ENCODE peak calls at places on chromosomes 5 and 9, in five cellular contexts. One of them, this sample, is unnamed.

GRCh38 chr5:112784726-112785125 is 47.0 kb downstream of the APC start:
- DNase-seq in pancreas: no peak
- DNase-seq in cardiac fibroblast: peak
- DNase-seq in bronchial epithelial cell: no peak
- DNase-seq in choroid plexus epithelial cell: peak
- DNase-seq in this sample: no peak

GRCh38 chr9:133945977-133946753 is 46.0 kb downstream of the VAV2 start:
- DNase-seq in pancreas: peak
- DNase-seq in choroid plexus epithelial cell: no peak
- DNase-seq in cardiac fibroblast: no peak
- DNase-seq in bronchial epithelial cell: no peak
- DNase-seq in this sample: peak

GRCh38 chr5:39302507-39302906 is 61.8 kb downstream of the C9 start:
- DNase-seq in cardiac fibroblast: no peak
- DNase-seq in bronchial epithelial cell: no peak
- DNase-seq in choroid plexus epithelial cell: no peak
- DNase-seq in pancreas: no peak
- DNase-seq in this sample: no peak

GRCh38 chr9:114312513-114312875 is 10.4 kb upstream of the ORM1 start:
- DNase-seq in pancreas: no peak
- DNase-seq in bronchial epithelial cell: no peak
- DNase-seq in choroid plexus epithelial cell: no peak
- DNase-seq in cardiac fibroblast: no peak
- DNase-seq in this sample: peak

GRCh38 chr5:10690460-10690859 is 70.6 kb downstream of the DAP start:
- DNase-seq in pancreas: no peak
- DNase-seq in cardiac fibroblast: no peak
- DNase-seq in choroid plexus epithelial cell: peak
- DNase-seq in bronchial epithelial cell: no peak
- DNase-seq in this sample: no peak

GRCh38 chr5:128199611-128200010 is 116.0 kb downstream of the SLC12A2 start:
- DNase-seq in pancreas: no peak
- DNase-seq in cardiac fibroblast: no peak
- DNase-seq in bronchial epithelial cell: peak
- DNase-seq in choroid plexus epithelial cell: peak
- DNase-seq in this sample: no peak

GRCh38 chr5:36646507-36647023 is 40.2 kb downstream of the SLC1A3 start:
- DNase-seq in choroid plexus epithelial cell: no peak
- DNase-seq in cardiac fibroblast: no peak
- DNase-seq in bronchial epithelial cell: no peak
- DNase-seq in pancreas: no peak
- DNase-seq in this sample: no peak

GRCh38 chr5:103375863-103376591 is 117.5 kb downstream of the MACIR start:
- DNase-seq in bronchial epithelial cell: peak
- DNase-seq in choroid plexus epithelial cell: peak
- DNase-seq in pancreas: no peak
- DNase-seq in cardiac fibroblast: no peak
- DNase-seq in this sample: no peak

GRCh38 chr5:55344392-55344992 is 36.7 kb downstream of the MTREX start:
- DNase-seq in bronchial epithelial cell: peak
- DNase-seq in choroid plexus epithelial cell: peak
- DNase-seq in pancreas: no peak
- DNase-seq in cardiac fibroblast: peak
- DNase-seq in this sample: no peak

GRCh38 chr9:109014267-109015025 is 1.1 kb upstream of the CTNNAL1 start:
- DNase-seq in cardiac fibroblast: peak
- DNase-seq in pancreas: peak
- DNase-seq in bronchial epithelial cell: peak
- DNase-seq in choroid plexus epithelial cell: peak
- DNase-seq in this sample: no peak

GRCh38 chr5:152288917-152289595 is 116.0 kb downstream of the NMUR2 start:
- DNase-seq in choroid plexus epithelial cell: no peak
- DNase-seq in cardiac fibroblast: no peak
- DNase-seq in pancreas: no peak
- DNase-seq in bronchial epithelial cell: no peak
- DNase-seq in this sample: no peak

GRCh38 chr5:206406-206805 is 11.5 kb downstream of the CCDC127 start:
- DNase-seq in pancreas: no peak
- DNase-seq in cardiac fibroblast: peak
- DNase-seq in choroid plexus epithelial cell: peak
- DNase-seq in bronchial epithelial cell: no peak
- DNase-seq in this sample: no peak

GRCh38 chr9:33867747-33868429 is 50.9 kb downstream of the UBE2R2 start:
- DNase-seq in pancreas: no peak
- DNase-seq in bronchial epithelial cell: no peak
- DNase-seq in cardiac fibroblast: peak
- DNase-seq in choroid plexus epithelial cell: peak
- DNase-seq in this sample: no peak

GRCh38 chr5:146893991-146894390 is 15.4 kb upstream of the PPP2R2B start:
- DNase-seq in cardiac fibroblast: no peak
- DNase-seq in pancreas: no peak
- DNase-seq in bronchial epithelial cell: no peak
- DNase-seq in choroid plexus epithelial cell: no peak
- DNase-seq in this sample: no peak

GRCh38 chr9:7374966-7375650 is 424.5 kb downstream of the DMAC1 start:
- DNase-seq in choroid plexus epithelial cell: no peak
- DNase-seq in cardiac fibroblast: no peak
- DNase-seq in pancreas: no peak
- DNase-seq in bronchial epithelial cell: no peak
- DNase-seq in this sample: no peak

GRCh38 chr5:160305319-160305718 is 7.0 kb downstream of the CCNJL start:
- DNase-seq in cardiac fibroblast: no peak
- DNase-seq in pancreas: no peak
- DNase-seq in bronchial epithelial cell: no peak
- DNase-seq in choroid plexus epithelial cell: no peak
- DNase-seq in this sample: no peak

GRCh38 chr5:42377496-42377895 is 45.7 kb upstream of the GHR start:
- DNase-seq in choroid plexus epithelial cell: peak
- DNase-seq in cardiac fibroblast: peak
- DNase-seq in pancreas: no peak
- DNase-seq in bronchial epithelial cell: peak
- DNase-seq in this sample: no peak

GRCh38 chr9:117205806-117206205 is 209.1 kb downstream of the ASTN2 start:
- DNase-seq in bronchial epithelial cell: peak
- DNase-seq in cardiac fibroblast: no peak
- DNase-seq in choroid plexus epithelial cell: peak
- DNase-seq in pancreas: no peak
- DNase-seq in this sample: no peak

GRCh38 chr9:124251605-124252366 is 6.0 kb upstream of the NEK6 start:
- DNase-seq in cardiac fibroblast: peak
- DNase-seq in pancreas: no peak
- DNase-seq in choroid plexus epithelial cell: peak
- DNase-seq in bronchial epithelial cell: no peak
- DNase-seq in this sample: peak

GRCh38 chr5:111461934-111462333 is 50.4 kb downstream of the STARD4 start:
- DNase-seq in bronchial epithelial cell: no peak
- DNase-seq in pancreas: no peak
- DNase-seq in choroid plexus epithelial cell: no peak
- DNase-seq in cardiac fibroblast: no peak
- DNase-seq in this sample: no peak

GRCh38 chr5:111463304-111463703 is 49.0 kb downstream of the STARD4 start:
- DNase-seq in pancreas: no peak
- DNase-seq in cardiac fibroblast: no peak
- DNase-seq in choroid plexus epithelial cell: no peak
- DNase-seq in bronchial epithelial cell: no peak
- DNase-seq in this sample: no peak

DNA sequence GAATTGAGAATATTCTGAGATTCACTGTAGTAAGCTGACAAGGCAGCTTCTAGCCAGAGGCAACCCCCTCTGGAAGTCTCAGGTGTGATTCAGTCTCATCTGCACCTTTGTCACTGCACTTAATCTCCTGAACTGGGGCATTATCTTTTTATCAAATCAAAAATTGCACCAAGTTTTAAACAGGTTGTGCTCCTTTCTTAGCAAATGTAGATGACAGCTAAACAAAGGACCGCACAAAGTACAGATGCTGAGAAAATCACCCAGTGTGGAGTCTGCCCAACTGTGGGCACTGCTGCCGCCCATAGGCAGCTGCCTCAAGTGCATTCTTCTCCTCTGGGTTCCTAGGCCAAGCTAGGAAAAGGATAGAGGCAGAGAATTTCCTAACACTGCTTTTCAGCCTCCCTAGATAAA is 51.1 kb downstream of the STARD4 start:
- DNase-seq in cardiac fibroblast: peak
- DNase-seq in pancreas: no peak
- DNase-seq in choroid plexus epithelial cell: peak
- DNase-seq in bronchial epithelial cell: peak
- DNase-seq in this sample: no peak
- TF ChIP-seq CTCF in cardiac fibroblast: no peak
- TF ChIP-seq CTCF in pancreas: peak
- TF ChIP-seq CTCF in choroid plexus epithelial cell: peak
- TF ChIP-seq CTCF in bronchial epithelial cell: peak
- TF ChIP-seq CTCF in this sample: peak

DNA sequence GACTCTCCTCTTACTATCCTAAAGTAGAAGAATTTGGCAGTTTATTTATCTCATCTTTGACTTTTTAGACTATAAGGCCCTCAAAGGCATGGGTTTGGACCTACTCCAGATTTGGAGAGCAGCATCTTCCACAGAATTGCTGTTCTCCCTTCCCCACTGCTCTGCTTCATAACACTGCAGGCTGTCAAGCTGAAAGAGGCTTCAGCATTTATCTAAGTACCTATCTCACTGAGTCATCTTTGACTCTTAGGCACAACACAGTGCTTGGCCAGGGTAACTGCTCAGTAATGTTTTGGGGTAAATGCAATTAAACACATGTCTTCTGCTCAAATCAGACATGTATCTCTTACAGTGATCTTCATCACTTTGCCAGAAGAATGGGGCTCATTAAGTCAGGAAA is 60.6 kb downstream of the GRIN3A start:
- DNase-seq in pancreas: no peak
- DNase-seq in cardiac fibroblast: no peak
- DNase-seq in choroid plexus epithelial cell: peak
- DNase-seq in bronchial epithelial cell: no peak
- DNase-seq in this sample: no peak
- TF ChIP-seq CTCF in pancreas: no peak
- TF ChIP-seq CTCF in cardiac fibroblast: no peak
- TF ChIP-seq CTCF in choroid plexus epithelial cell: no peak
- TF ChIP-seq CTCF in bronchial epithelial cell: no peak
- TF ChIP-seq CTCF in this sample: no peak

GRCh38 chr5:132095745-132096084 is 22.1 kb downstream of the CSF2 start:
- DNase-seq in choroid plexus epithelial cell: no peak
- DNase-seq in cardiac fibroblast: no peak
- DNase-seq in pancreas: no peak
- DNase-seq in bronchial epithelial cell: no peak
- DNase-seq in this sample: no peak
- TF ChIP-seq CTCF in choroid plexus epithelial cell: no peak
- TF ChIP-seq CTCF in cardiac fibroblast: no peak
- TF ChIP-seq CTCF in pancreas: no peak
- TF ChIP-seq CTCF in bronchial epithelial cell: no peak
- TF ChIP-seq CTCF in this sample: no peak

GRCh38 chr9:38030658-38031057 is 38.4 kb downstream of the SHB start:
- DNase-seq in bronchial epithelial cell: no peak
- DNase-seq in pancreas: no peak
- DNase-seq in cardiac fibroblast: no peak
- DNase-seq in choroid plexus epithelial cell: no peak
- DNase-seq in this sample: no peak
- TF ChIP-seq CTCF in bronchial epithelial cell: no peak
- TF ChIP-seq CTCF in pancreas: no peak
- TF ChIP-seq CTCF in cardiac fibroblast: peak
- TF ChIP-seq CTCF in choroid plexus epithelial cell: peak
- TF ChIP-seq CTCF in this sample: peak

DNA sequence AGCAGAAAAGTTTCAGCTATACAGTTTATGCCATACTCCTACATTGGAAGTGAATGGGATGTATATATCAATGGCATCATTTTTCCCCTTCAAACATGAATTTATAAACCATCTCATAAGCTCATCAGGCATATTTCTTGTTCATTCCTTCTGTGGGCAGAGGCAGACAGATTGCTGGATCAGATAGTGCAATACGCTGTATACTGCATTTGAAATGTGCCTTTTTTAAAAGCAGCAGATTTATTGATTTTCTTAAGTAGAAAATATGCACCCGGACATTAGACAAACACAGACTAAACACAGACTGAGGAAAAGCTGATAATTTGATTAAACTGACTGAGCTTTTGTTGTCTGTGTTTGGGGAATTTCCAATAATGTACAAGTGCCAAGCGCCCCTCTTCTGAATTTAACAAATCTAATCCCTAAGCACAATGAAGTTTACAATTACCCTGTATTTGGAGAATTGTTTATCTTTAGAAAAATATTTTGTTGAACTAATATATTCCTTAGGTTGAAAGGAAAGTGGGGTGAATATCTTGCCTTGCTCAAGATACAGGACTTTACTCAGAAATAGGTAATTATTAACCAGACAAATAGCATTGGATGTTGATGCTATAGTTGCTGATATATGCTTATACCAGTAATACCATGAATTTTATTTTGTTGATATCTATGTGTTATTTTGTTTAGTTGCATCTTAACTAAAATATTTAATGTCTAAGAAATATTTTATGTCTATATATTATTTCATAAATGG is 566.6 kb upstream of the MEF2C start:
- DNase-seq in cardiac fibroblast: no peak
- DNase-seq in choroid plexus epithelial cell: no peak
- DNase-seq in bronchial epithelial cell: no peak
- DNase-seq in pancreas: no peak
- DNase-seq in this sample: no peak
- TF ChIP-seq CTCF in cardiac fibroblast: no peak
- TF ChIP-seq CTCF in choroid plexus epithelial cell: no peak
- TF ChIP-seq CTCF in bronchial epithelial cell: no peak
- TF ChIP-seq CTCF in pancreas: no peak
- TF ChIP-seq CTCF in this sample: no peak

DNA sequence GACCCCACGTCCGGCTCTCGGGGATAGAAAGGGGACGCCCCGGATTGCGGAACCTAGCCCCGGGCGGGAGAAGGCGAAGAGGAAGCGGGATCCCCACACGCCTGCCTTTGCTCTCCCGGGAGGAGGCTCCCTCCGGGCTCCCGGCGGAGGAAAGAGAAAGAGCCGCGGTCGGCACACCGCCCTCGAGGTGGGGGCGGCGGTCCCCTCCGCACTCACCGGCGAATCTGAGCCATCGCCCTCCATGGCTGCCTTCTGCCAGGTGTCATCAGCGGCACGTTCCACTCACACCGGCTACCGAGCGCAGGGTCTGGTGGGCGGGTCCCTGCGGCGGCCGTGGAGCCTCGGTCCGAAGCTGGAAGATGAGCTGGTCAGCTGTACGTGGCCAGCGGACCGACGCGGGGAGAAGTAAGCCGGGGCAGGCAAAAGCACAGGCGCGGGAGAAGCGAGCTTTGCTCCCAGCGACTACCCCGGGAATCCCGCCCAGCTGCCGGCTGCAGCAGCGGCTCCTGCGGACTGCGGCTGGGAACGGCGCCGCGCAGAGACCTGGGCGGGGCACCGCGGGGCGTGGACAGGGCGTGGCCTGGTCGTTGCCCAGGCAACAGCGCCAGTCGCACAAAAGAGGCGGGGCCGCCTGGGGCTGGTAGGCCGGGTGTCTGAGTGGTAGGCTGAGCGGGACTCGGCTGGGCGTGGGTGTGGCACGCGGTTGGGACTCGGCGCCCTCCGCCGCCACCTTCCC is at the start of gene TRIM36:
- DNase-seq in pancreas: peak
- DNase-seq in choroid plexus epithelial cell: peak
- DNase-seq in bronchial epithelial cell: peak
- DNase-seq in cardiac fibroblast: peak
- DNase-seq in this sample: peak
- TF ChIP-seq CTCF in pancreas: no peak
- TF ChIP-seq CTCF in choroid plexus epithelial cell: peak
- TF ChIP-seq CTCF in bronchial epithelial cell: peak
- TF ChIP-seq CTCF in cardiac fibroblast: no peak
- TF ChIP-seq CTCF in this sample: peak

GRCh38 chr5:150209020-150209635 is 19.3 kb downstream of the SLC6A7 start:
- DNase-seq in pancreas: no peak
- DNase-seq in cardiac fibroblast: peak
- DNase-seq in choroid plexus epithelial cell: peak
- DNase-seq in bronchial epithelial cell: peak
- DNase-seq in this sample: no peak
- TF ChIP-seq CTCF in pancreas: no peak
- TF ChIP-seq CTCF in cardiac fibroblast: no peak
- TF ChIP-seq CTCF in choroid plexus epithelial cell: no peak
- TF ChIP-seq CTCF in bronchial epithelial cell: no peak
- TF ChIP-seq CTCF in this sample: no peak

GRCh38 chr9:127423591-127423933 is 620 bp upstream of the ZNF79 start:
- DNase-seq in cardiac fibroblast: no peak
- DNase-seq in choroid plexus epithelial cell: no peak
- DNase-seq in pancreas: no peak
- DNase-seq in bronchial epithelial cell: no peak
- DNase-seq in this sample: no peak
- TF ChIP-seq CTCF in cardiac fibroblast: no peak
- TF ChIP-seq CTCF in choroid plexus epithelial cell: no peak
- TF ChIP-seq CTCF in pancreas: no peak
- TF ChIP-seq CTCF in bronchial epithelial cell: no peak
- TF ChIP-seq CTCF in this sample: no peak

This sample was measured in chondrocyte.